ENCODE peak calls at places on chromosomes 16 and 17, in eight cellular contexts. One of them, this sample, is unnamed.

GRCh38 chr16:31386157-31386984 is 6.8 kb upstream of the ITGAD start:
- DNase-seq in stimulated activated naive B cell treated with anti-CD40 and anti-IgM and Interleukin-4, amounts not matched to agents 10 μg/mL and 1 μg/mL and 100 μg/mL, for 72 hours: no peak
- DNase-seq in AG10803: peak; percentile 50
- DNase-seq in NAMALWA: peak; percentile 94
- DNase-seq in pons: no peak
- DNase-seq in neural crest cell: no peak
- DNase-seq in uterus: no peak
- DNase-seq in T follicular helper cell: no peak
- DNase-seq in this sample: peak; percentile 76

GRCh38 chr17:46809110-46809571 is 9.4 kb downstream of the WNT3 start:
- DNase-seq in stimulated activated naive B cell treated with anti-CD40 and anti-IgM and Interleukin-4, amounts not matched to agents 10 μg/mL and 1 μg/mL and 100 μg/mL, for 72 hours: no peak
- DNase-seq in AG10803: no peak
- DNase-seq in NAMALWA: no peak
- DNase-seq in pons: no peak
- DNase-seq in neural crest cell: no peak
- DNase-seq in uterus: no peak
- DNase-seq in T follicular helper cell: no peak
- DNase-seq in this sample: no peak

GRCh38 chr16:82855471-82855870 is 228.7 kb downstream of the CDH13 start:
- DNase-seq in stimulated activated naive B cell treated with anti-CD40 and anti-IgM and Interleukin-4, amounts not matched to agents 10 μg/mL and 1 μg/mL and 100 μg/mL, for 72 hours: no peak
- DNase-seq in AG10803: peak; percentile 90
- DNase-seq in NAMALWA: no peak
- DNase-seq in pons: no peak
- DNase-seq in neural crest cell: no peak
- DNase-seq in uterus: no peak
- DNase-seq in T follicular helper cell: no peak
- DNase-seq in this sample: no peak

GRCh38 chr17:64401244-64401860 is 10.7 kb upstream of the PECAM1 start:
- DNase-seq in stimulated activated naive B cell treated with anti-CD40 and anti-IgM and Interleukin-4, amounts not matched to agents 10 μg/mL and 1 μg/mL and 100 μg/mL, for 72 hours: no peak
- DNase-seq in AG10803: no peak
- DNase-seq in NAMALWA: no peak
- DNase-seq in pons: no peak
- DNase-seq in neural crest cell: no peak
- DNase-seq in uterus: no peak
- DNase-seq in T follicular helper cell: no peak
- DNase-seq in this sample: no peak

GRCh38 chr16:19831678-19832077 is 53.0 kb downstream of the GPRC5B start:
- DNase-seq in stimulated activated naive B cell treated with anti-CD40 and anti-IgM and Interleukin-4, amounts not matched to agents 10 μg/mL and 1 μg/mL and 100 μg/mL, for 72 hours: no peak
- DNase-seq in AG10803: peak; percentile 62
- DNase-seq in NAMALWA: no peak
- DNase-seq in pons: no peak
- DNase-seq in neural crest cell: no peak
- DNase-seq in uterus: no peak
- DNase-seq in T follicular helper cell: no peak
- DNase-seq in this sample: no peak

GRCh38 chr16:47848481-47849109 is 307.2 kb downstream of the ABCC12 start:
- DNase-seq in stimulated activated naive B cell treated with anti-CD40 and anti-IgM and Interleukin-4, amounts not matched to agents 10 μg/mL and 1 μg/mL and 100 μg/mL, for 72 hours: no peak
- DNase-seq in AG10803: peak; percentile 25
- DNase-seq in NAMALWA: no peak
- DNase-seq in pons: peak; percentile 81
- DNase-seq in neural crest cell: no peak
- DNase-seq in uterus: no peak
- DNase-seq in T follicular helper cell: no peak
- DNase-seq in this sample: no peak

GRCh38 chr17:34852141-34852540 is 109.1 kb downstream of the CCT6B start:
- DNase-seq in stimulated activated naive B cell treated with anti-CD40 and anti-IgM and Interleukin-4, amounts not matched to agents 10 μg/mL and 1 μg/mL and 100 μg/mL, for 72 hours: no peak
- DNase-seq in AG10803: no peak
- DNase-seq in NAMALWA: no peak
- DNase-seq in pons: no peak
- DNase-seq in neural crest cell: no peak
- DNase-seq in uterus: no peak
- DNase-seq in T follicular helper cell: no peak
- DNase-seq in this sample: no peak

GRCh38 chr17:33381201-33381600 is 88.1 kb upstream of the ASIC2 start:
- DNase-seq in stimulated activated naive B cell treated with anti-CD40 and anti-IgM and Interleukin-4, amounts not matched to agents 10 μg/mL and 1 μg/mL and 100 μg/mL, for 72 hours: no peak
- DNase-seq in AG10803: peak; percentile 20
- DNase-seq in NAMALWA: no peak
- DNase-seq in pons: no peak
- DNase-seq in neural crest cell: no peak
- DNase-seq in uterus: no peak
- DNase-seq in T follicular helper cell: no peak
- DNase-seq in this sample: no peak

GRCh38 chr17:17151055-17151454 is 55.1 kb downstream of the PLD6 start:
- DNase-seq in stimulated activated naive B cell treated with anti-CD40 and anti-IgM and Interleukin-4, amounts not matched to agents 10 μg/mL and 1 μg/mL and 100 μg/mL, for 72 hours: no peak
- DNase-seq in AG10803: peak; percentile 84
- DNase-seq in NAMALWA: no peak
- DNase-seq in pons: no peak
- DNase-seq in neural crest cell: no peak
- DNase-seq in uterus: no peak
- DNase-seq in T follicular helper cell: no peak
- DNase-seq in this sample: no peak

GRCh38 chr16:12096828-12097522 is 120.4 kb downstream of the SNX29 start:
- DNase-seq in stimulated activated naive B cell treated with anti-CD40 and anti-IgM and Interleukin-4, amounts not matched to agents 10 μg/mL and 1 μg/mL and 100 μg/mL, for 72 hours: no peak
- DNase-seq in AG10803: no peak
- DNase-seq in NAMALWA: no peak
- DNase-seq in pons: no peak
- DNase-seq in neural crest cell: no peak
- DNase-seq in uterus: no peak
- DNase-seq in T follicular helper cell: no peak
- DNase-seq in this sample: no peak

GRCh38 chr17:78112508-78113471 is 15.8 kb downstream of the TMC6 start:
- DNase-seq in stimulated activated naive B cell treated with anti-CD40 and anti-IgM and Interleukin-4, amounts not matched to agents 10 μg/mL and 1 μg/mL and 100 μg/mL, for 72 hours: peak; percentile 75
- DNase-seq in AG10803: peak; percentile 33
- DNase-seq in NAMALWA: peak; percentile 75
- DNase-seq in pons: peak; percentile 69
- DNase-seq in neural crest cell: peak; percentile 91
- DNase-seq in uterus: peak; percentile 76
- DNase-seq in T follicular helper cell: peak; percentile 67
- DNase-seq in this sample: peak; percentile 81

GRCh38 chr17:37671028-37671812 is 28.0 kb upstream of the DDX52 start:
- DNase-seq in stimulated activated naive B cell treated with anti-CD40 and anti-IgM and Interleukin-4, amounts not matched to agents 10 μg/mL and 1 μg/mL and 100 μg/mL, for 72 hours: no peak
- DNase-seq in AG10803: no peak
- DNase-seq in NAMALWA: no peak
- DNase-seq in pons: no peak
- DNase-seq in neural crest cell: no peak
- DNase-seq in uterus: no peak
- DNase-seq in T follicular helper cell: no peak
- DNase-seq in this sample: no peak

GRCh38 chr17:40177275-40177874 is at the start of gene RAPGEFL1:
- DNase-seq in stimulated activated naive B cell treated with anti-CD40 and anti-IgM and Interleukin-4, amounts not matched to agents 10 μg/mL and 1 μg/mL and 100 μg/mL, for 72 hours: peak; percentile 47
- DNase-seq in AG10803: peak; percentile 52
- DNase-seq in NAMALWA: peak; percentile 74
- DNase-seq in pons: no peak
- DNase-seq in neural crest cell: peak; percentile 60
- DNase-seq in uterus: peak; percentile 78
- DNase-seq in T follicular helper cell: peak; percentile 76
- DNase-seq in this sample: peak; percentile 69

GRCh38 chr16:20175358-20175757 is 101.7 kb upstream of the GPR139 start:
- DNase-seq in stimulated activated naive B cell treated with anti-CD40 and anti-IgM and Interleukin-4, amounts not matched to agents 10 μg/mL and 1 μg/mL and 100 μg/mL, for 72 hours: no peak
- DNase-seq in AG10803: no peak
- DNase-seq in NAMALWA: no peak
- DNase-seq in pons: peak; percentile 25
- DNase-seq in neural crest cell: no peak
- DNase-seq in uterus: no peak
- DNase-seq in T follicular helper cell: no peak
- DNase-seq in this sample: no peak

GRCh38 chr17:48037036-48037881 is at the start of gene COPZ2:
- DNase-seq in stimulated activated naive B cell treated with anti-CD40 and anti-IgM and Interleukin-4, amounts not matched to agents 10 μg/mL and 1 μg/mL and 100 μg/mL, for 72 hours: no peak
- DNase-seq in AG10803: peak; percentile 69
- DNase-seq in NAMALWA: no peak
- DNase-seq in pons: no peak
- DNase-seq in neural crest cell: peak; percentile 14
- DNase-seq in uterus: peak; percentile 61
- DNase-seq in T follicular helper cell: peak; percentile 51
- DNase-seq in this sample: peak; percentile 72

GRCh38 chr16:87604572-87605135 is 2.3 kb downstream of the JPH3 start:
- DNase-seq in stimulated activated naive B cell treated with anti-CD40 and anti-IgM and Interleukin-4, amounts not matched to agents 10 μg/mL and 1 μg/mL and 100 μg/mL, for 72 hours: no peak
- DNase-seq in AG10803: no peak
- DNase-seq in NAMALWA: no peak
- DNase-seq in pons: no peak
- DNase-seq in neural crest cell: no peak
- DNase-seq in uterus: no peak
- DNase-seq in T follicular helper cell: no peak
- DNase-seq in this sample: no peak

GRCh38 chr17:47905221-47905733 is 9.2 kb downstream of the SP2 start:
- DNase-seq in stimulated activated naive B cell treated with anti-CD40 and anti-IgM and Interleukin-4, amounts not matched to agents 10 μg/mL and 1 μg/mL and 100 μg/mL, for 72 hours: no peak
- DNase-seq in AG10803: peak; percentile 92
- DNase-seq in NAMALWA: no peak
- DNase-seq in pons: peak; percentile 92
- DNase-seq in neural crest cell: no peak
- DNase-seq in uterus: peak; percentile 78
- DNase-seq in T follicular helper cell: no peak
- DNase-seq in this sample: no peak

GRCh38 chr17:21573961-21574610 is 118.2 kb upstream of the KCNJ18 start:
- DNase-seq in stimulated activated naive B cell treated with anti-CD40 and anti-IgM and Interleukin-4, amounts not matched to agents 10 μg/mL and 1 μg/mL and 100 μg/mL, for 72 hours: peak; percentile 18
- DNase-seq in AG10803: peak; percentile 63
- DNase-seq in NAMALWA: no peak
- DNase-seq in pons: peak; percentile 75
- DNase-seq in neural crest cell: no peak
- DNase-seq in uterus: peak; percentile 72
- DNase-seq in T follicular helper cell: peak; percentile 33
- DNase-seq in this sample: no peak

GRCh38 chr17:49846938-49847712 is 744 bp downstream of the TAC4 start:
- DNase-seq in stimulated activated naive B cell treated with anti-CD40 and anti-IgM and Interleukin-4, amounts not matched to agents 10 μg/mL and 1 μg/mL and 100 μg/mL, for 72 hours: no peak
- DNase-seq in AG10803: no peak
- DNase-seq in NAMALWA: no peak
- DNase-seq in pons: no peak
- DNase-seq in neural crest cell: no peak
- DNase-seq in uterus: no peak
- DNase-seq in T follicular helper cell: no peak
- DNase-seq in this sample: peak; percentile 22

GRCh38 chr16:21326459-21326858 is 48.4 kb upstream of the CRYM start:
- DNase-seq in stimulated activated naive B cell treated with anti-CD40 and anti-IgM and Interleukin-4, amounts not matched to agents 10 μg/mL and 1 μg/mL and 100 μg/mL, for 72 hours: no peak
- DNase-seq in AG10803: no peak
- DNase-seq in NAMALWA: no peak
- DNase-seq in pons: no peak
- DNase-seq in neural crest cell: no peak
- DNase-seq in uterus: no peak
- DNase-seq in T follicular helper cell: no peak
- DNase-seq in this sample: no peak

GRCh38 chr17:2264023-2264860 is 39.3 kb downstream of the SMG6 start:
- DNase-seq in stimulated activated naive B cell treated with anti-CD40 and anti-IgM and Interleukin-4, amounts not matched to agents 10 μg/mL and 1 μg/mL and 100 μg/mL, for 72 hours: no peak
- DNase-seq in AG10803: no peak
- DNase-seq in NAMALWA: no peak
- DNase-seq in pons: no peak
- DNase-seq in neural crest cell: no peak
- DNase-seq in uterus: no peak
- DNase-seq in T follicular helper cell: no peak
- DNase-seq in this sample: no peak

GRCh38 chr17:64502809-64503208 is 3.3 kb downstream of the DDX5 start:
- DNase-seq in stimulated activated naive B cell treated with anti-CD40 and anti-IgM and Interleukin-4, amounts not matched to agents 10 μg/mL and 1 μg/mL and 100 μg/mL, for 72 hours: no peak
- DNase-seq in AG10803: peak; percentile 27
- DNase-seq in NAMALWA: no peak
- DNase-seq in pons: no peak
- DNase-seq in neural crest cell: no peak
- DNase-seq in uterus: no peak
- DNase-seq in T follicular helper cell: no peak
- DNase-seq in this sample: no peak

This sample was measured in CD14-positive monocyte.